ENCODE peak calls at places on chromosomes 13 and 19, in six cellular contexts. G is right lobe of liver, W is GM19239, Q is NCI-H774, N is frontal cortex, D is choroid plexus epithelial cell. U is an unnamed sample.

GRCh38 chr13:23898101-23898500 is 799 bp upstream of the C1QTNF9B start:
- DNase-seq in G (no peak), W (no peak), Q (no peak), N (no peak), D (peak; percentile 81), U (no peak)

GRCh38 chr19:47681388-47681787 is 31.8 kb upstream of the EHD2 start:
- DNase-seq in G (no peak), W (no peak), Q (no peak), N (no peak), D (no peak), U (no peak)

GRCh38 chr19:15534957-15535864 is 26.9 kb downstream of the CYP4F22 start:
- DNase-seq in G (no peak), W (no peak), Q (no peak), N (no peak), D (no peak), U (no peak)

GRCh38 chr13:114145256-114145655 is 12.8 kb upstream of the RASA3 start:
- DNase-seq in G (no peak), W (no peak), Q (no peak), N (no peak), D (no peak), U (no peak)

GRCh38 chr13:99008577-99008976 is 30.7 kb upstream of the DOCK9 start:
- DNase-seq in G (no peak), W (no peak), Q (no peak), N (no peak), D (no peak), U (no peak)

GRCh38 chr19:33904681-33905080 is 108.0 kb downstream of the KCTD15 start:
- DNase-seq in G (peak; percentile 51), W (no peak), Q (no peak), N (no peak), D (peak; percentile 93), U (peak; percentile 49)

GRCh38 chr13:79549355-79550106 is 68.6 kb downstream of the NDFIP2 start:
- DNase-seq in G (no peak), W (no peak), Q (no peak), N (no peak), D (peak; percentile 71), U (no peak)

GRCh38 chr13:66673401-66673800 is 556.7 kb downstream of the PCDH9 start:
- DNase-seq in G (no peak), W (no peak), Q (no peak), N (no peak), D (peak; percentile 95), U (no peak)

GRCh38 chr13:93496985-93497673 is 270.5 kb downstream of the GPC6 start:
- DNase-seq in G (no peak), W (no peak), Q (no peak), N (no peak), D (peak; percentile 27), U (no peak)

GRCh38 chr13:24675806-24676570 is 4.2 kb upstream of the ATP12A start:
- DNase-seq in G (no peak), W (no peak), Q (no peak), N (no peak), D (no peak), U (no peak)

GRCh38 chr19:2255112-2255845 is 938 bp downstream of the JSRP1 start:
- DNase-seq in G (peak; percentile 15), W (no peak), Q (no peak), N (no peak), D (no peak), U (no peak)

GRCh38 chr19:38619361-38620174 is 580 bp downstream of the EIF3K start:
- DNase-seq in G (no peak), W (no peak), Q (no peak), N (no peak), D (no peak), U (no peak)

GRCh38 chr13:60261432-60262351 is 98.0 kb upstream of the DIAPH3 start:
- DNase-seq in G (no peak), W (no peak), Q (peak; percentile 88), N (no peak), D (no peak), U (no peak)

GRCh38 chr19:4368128-4368820 is 24.9 kb downstream of the MPND start:
- DNase-seq in G (no peak), W (peak; percentile 44), Q (no peak), N (no peak), D (peak; percentile 27), U (no peak)

GRCh38 chr13:38702609-38703008 is 15.7 kb downstream of the FREM2 start:
- DNase-seq in G (no peak), W (no peak), Q (no peak), N (no peak), D (no peak), U (no peak)

GRCh38 chr19:3638208-3639193 is 11.9 kb upstream of the CACTIN start:
- DNase-seq in G (no peak), W (no peak), Q (no peak), N (no peak), D (no peak), U (no peak)

GRCh38 chr19:18503337-18503970 is 18.4 kb downstream of the ELL start:
- DNase-seq in G (no peak), W (no peak), Q (no peak), N (no peak), D (no peak), U (no peak)

GRCh38 chr13:105474983-105475382 is 1060.5 kb downstream of the EFNB2 start:
- DNase-seq in G (no peak), W (no peak), Q (no peak), N (no peak), D (no peak), U (no peak)

GRCh38 chr13:97454699-97455098 is 20.7 kb downstream of the RAP2A start:
- DNase-seq in G (no peak), W (no peak), Q (no peak), N (no peak), D (no peak), U (no peak)

GRCh38 chr13:27797228-27797624 is 4.9 kb downstream of the GSX1 start:
- DNase-seq in G (no peak), W (no peak), Q (no peak), N (no peak), D (peak; percentile 18), U (no peak)

GRCh38 chr13:43464578-43465264 is 322.1 kb downstream of the ENOX1 start:
- DNase-seq in G (no peak), W (no peak), Q (no peak), N (no peak), D (no peak), U (no peak)

GRCh38 chr13:92362717-92363116 is 863.9 kb upstream of the GPC6 start:
- DNase-seq in G (no peak), W (no peak), Q (peak; percentile 2), N (no peak), D (peak; percentile 50), U (no peak)

GRCh38 chr19:517721-518136 is 10.4 kb downstream of the TPGS1 start:
- DNase-seq in G (no peak), W (no peak), Q (no peak), N (no peak), D (no peak), U (no peak)